ENCODE peak calls at places on chromosomes 7 and 10, in seven cellular contexts. X is heart right ventricle, J is PC-3, K is psoas muscle, P is HCT116, Q is left lung, M is tibial nerve. N is an unnamed sample.
A peak's percentile ranks its signal among the peaks of the same experiment; 100 is the strongest.

GRCh38 chr10:46228076-46229071 is 58.4 kb upstream of the ANTXRL start:
- DNase-seq in X (peak; percentile 76), J (peak; percentile 68), K (peak; percentile 70), P (peak; percentile 44), Q (peak; percentile 74), M (peak; percentile 56), N (peak; percentile 76)

GRCh38 chr7:20403356-20403755 is 72.7 kb downstream of the ITGB8 start:
- DNase-seq in X (peak; percentile 48), J (no peak), K (peak; percentile 59), P (no peak), Q (no peak), M (peak; percentile 51), N (peak; percentile 69)

GRCh38 chr7:34675749-34676374 is 17.8 kb downstream of the NPSR1 start:
- DNase-seq in X (no peak), J (peak; percentile 49), K (no peak), P (peak; percentile 13), Q (no peak), M (no peak), N (no peak)

GRCh38 chr10:76197293-76197692 is 765.9 kb downstream of the LRMDA start:
- DNase-seq in X (no peak), J (no peak), K (no peak), P (no peak), Q (no peak), M (no peak), N (no peak)

GRCh38 chr7:87797798-87798403 is 78.3 kb downstream of the SLC25A40 start:
- DNase-seq in X (no peak), J (peak; percentile 68), K (no peak), P (peak; percentile 35), Q (no peak), M (no peak), N (no peak)

GRCh38 chr7:85046512-85046911 is 140.3 kb downstream of the SEMA3D start:
- DNase-seq in X (no peak), J (no peak), K (no peak), P (no peak), Q (no peak), M (no peak), N (no peak)

GRCh38 chr7:75915416-75916156 is 631 bp downstream of the POR start:
- DNase-seq in X (peak; percentile 15), J (no peak), K (peak; percentile 62), P (no peak), Q (peak; percentile 75), M (no peak), N (peak; percentile 30)

GRCh38 chr7:35257251-35258124 is 3.6 kb upstream of the TBX20 start:
- DNase-seq in X (no peak), J (no peak), K (peak; percentile 50), P (no peak), Q (no peak), M (no peak), N (no peak)

GRCh38 chr7:30175171-30175570 is 40.4 kb downstream of the MTURN start:
- DNase-seq in X (no peak), J (no peak), K (no peak), P (no peak), Q (no peak), M (no peak), N (no peak)

GRCh38 chr10:11610855-11611247 is 599 bp downstream of the USP6NL start:
- DNase-seq in X (peak; percentile 14), J (no peak), K (no peak), P (no peak), Q (no peak), M (no peak), N (peak; percentile 54)

GRCh38 chr10:88851706-88852105 is at the start of gene ANKRD22:
- DNase-seq in X (no peak), J (peak; percentile 95), K (no peak), P (peak; percentile 84), Q (peak; percentile 41), M (no peak), N (peak; percentile 81)

GRCh38 chr10:94281654-94282053 is 81.1 kb downstream of the NOC3L start:
- DNase-seq in X (no peak), J (no peak), K (no peak), P (no peak), Q (no peak), M (no peak), N (no peak)

GRCh38 chr10:124575107-124576035 is 113.7 kb downstream of the LHPP start:
- DNase-seq in X (no peak), J (no peak), K (no peak), P (no peak), Q (peak; percentile 63), M (no peak), N (no peak)

GRCh38 chr10:16995867-16996529 is 133.6 kb downstream of the CUBN start:
- DNase-seq in X (peak; percentile 48), J (peak; percentile 53), K (no peak), P (no peak), Q (no peak), M (no peak), N (no peak)

GRCh38 chr7:19333706-19334105 is 188.5 kb upstream of the FERD3L start:
- DNase-seq in X (no peak), J (no peak), K (no peak), P (no peak), Q (no peak), M (no peak), N (no peak)

GRCh38 chr7:98315318-98315993 is 34.0 kb downstream of the BRI3 start:
- DNase-seq in X (no peak), J (no peak), K (no peak), P (no peak), Q (no peak), M (no peak), N (no peak)

GRCh38 chr10:600876-601275 is 88.6 kb downstream of the DIP2C start:
- DNase-seq in X (no peak), J (no peak), K (no peak), P (no peak), Q (no peak), M (no peak), N (no peak)

GRCh38 chr7:5234852-5235831 is 45.1 kb downstream of the WIPI2 start:
- DNase-seq in X (no peak), J (peak; percentile 65), K (peak; percentile 38), P (no peak), Q (peak; percentile 35), M (no peak), N (no peak)

GRCh38 chr10:97851341-97852001 is 1.8 kb downstream of the GOLGA7B start:
- DNase-seq in X (no peak), J (no peak), K (no peak), P (no peak), Q (no peak), M (no peak), N (no peak)

GRCh38 chr7:157429001-157429679 is 92.3 kb downstream of the DNAJB6 start:
- DNase-seq in X (no peak), J (no peak), K (peak; percentile 37), P (no peak), Q (peak; percentile 52), M (no peak), N (no peak)

GRCh38 chr10:130933008-130933390 is 378.5 kb downstream of the TCERG1L start:
- DNase-seq in X (no peak), J (no peak), K (no peak), P (no peak), Q (no peak), M (no peak), N (no peak)

GRCh38 chr7:92835140-92835850 is 1.1 kb downstream of the CDK6 start:
- DNase-seq in X (peak; percentile 51), J (peak; percentile 62), K (peak; percentile 60), P (peak; percentile 72), Q (peak; percentile 89), M (no peak), N (peak; percentile 65)

GRCh38 chr10:12566161-12567115 is 217.1 kb downstream of the CAMK1D start:
- DNase-seq in X (peak; percentile 9), J (no peak), K (peak; percentile 64), P (no peak), Q (no peak), M (no peak), N (no peak)

GRCh38 chr10:8581521-8582225 is 527.2 kb downstream of the GATA3 start:
- DNase-seq in X (no peak), J (peak; percentile 57), K (no peak), P (no peak), Q (no peak), M (no peak), N (no peak)

GRCh38 chr7:112580717-112581435 is 100.1 kb downstream of the LSMEM1 start:
- DNase-seq in X (no peak), J (no peak), K (no peak), P (no peak), Q (no peak), M (no peak), N (no peak)

GRCh38 chr7:132446666-132447217 is 129.5 kb downstream of the PLXNA4 start:
- DNase-seq in X (no peak), J (no peak), K (no peak), P (no peak), Q (no peak), M (no peak), N (no peak)
- H3K4me3 ChIP-seq in X (no peak overlapping the region), J (no peak overlapping the region), K (no peak overlapping the region), P (no peak overlapping the region), Q (no peak overlapping the region), M (no peak overlapping the region), N (no peak overlapping the region)

GRCh38 chr10:62054408-62054807 is 152.9 kb downstream of the ARID5B start:
- DNase-seq in X (no peak), J (no peak), K (no peak), P (no peak), Q (no peak), M (no peak), N (no peak)
- H3K27ac ChIP-seq in X (peak overlapping the region; percentile 89), J (no peak overlapping the region), K (peak overlapping the region; percentile 98), P (no peak overlapping the region), Q (peak overlapping the region; percentile 4), M (peak overlapping the region; percentile 75), N (no peak overlapping the region)

DNA sequence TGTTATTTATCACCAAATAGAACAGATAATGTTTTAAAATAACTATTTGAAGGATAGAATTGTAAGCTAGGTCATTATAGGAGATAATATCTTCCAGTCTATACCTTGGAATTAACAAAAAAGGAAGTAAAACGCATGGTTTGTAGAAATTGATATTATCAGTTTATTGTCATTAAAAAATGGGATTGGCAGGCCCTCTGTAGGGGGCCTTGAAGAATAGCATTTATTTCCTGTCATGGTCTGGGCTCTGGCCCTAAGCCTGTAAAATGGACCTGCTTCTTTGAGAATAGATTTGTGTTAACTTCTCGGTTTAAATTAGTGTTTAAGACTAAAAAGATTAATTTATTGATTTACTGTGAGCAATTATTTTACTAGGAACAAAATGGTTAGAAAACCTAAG is 197.6 kb upstream of the FOXP2 start:
- DNase-seq in X (no peak), J (no peak), K (no peak), P (peak; percentile 7), Q (no peak), M (no peak), N (no peak)
- TF ChIP-seq CTCF in X (no peak), J (peak; percentile 16), K (no peak), P (no peak), Q (no peak), M (no peak), N (no peak)

DNA sequence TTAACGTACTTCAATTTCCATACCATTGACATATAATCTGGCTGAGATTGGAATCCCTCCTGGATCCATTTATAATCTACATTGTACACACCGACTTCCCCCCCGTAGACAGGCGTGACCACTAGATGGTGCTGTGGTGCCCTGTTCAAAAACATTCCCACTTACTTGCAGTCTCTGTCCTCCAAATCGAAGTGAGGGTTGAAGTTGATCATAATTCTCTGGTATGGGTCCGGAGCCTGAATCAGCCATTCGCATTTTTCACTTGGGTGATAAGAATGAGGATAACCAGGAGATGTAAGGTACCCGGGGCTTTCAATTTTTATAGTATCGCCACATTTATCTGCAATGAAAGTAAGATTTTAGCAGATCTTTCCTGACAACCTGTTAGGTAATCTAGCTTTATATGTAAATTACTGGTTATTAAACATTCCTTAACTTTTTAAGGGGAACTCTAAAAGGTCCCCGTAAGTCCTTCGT is 3.9 kb downstream of the NRP1 start:
- DNase-seq in X (peak; percentile 92), J (peak; percentile 100), K (peak; percentile 90), P (peak; percentile 64), Q (peak; percentile 66), M (peak; percentile 78), N (peak; percentile 86)
- H3K4me3 ChIP-seq in X (peak overlapping the region; percentile 91), J (peak overlapping the region; percentile 69), K (peak overlapping the region; percentile 84), P (no peak overlapping the region), Q (peak overlapping the region; percentile 65), M (peak overlapping the region; percentile 19), N (no peak overlapping the region)